ENCODE peak calls at places on chromosomes 5 and 9, in ten cellular contexts. A is brain microvascular endothelial cell; D is NAMALWA; E is activated naive CD4-positive, alpha-beta T cell treated with Interleukin-2 at 50 U/mL for 16 hours; N is AG10803; K is activated T-helper 9 cell treated with anti-CD3 and anti-CD28 coated beads, Interleukin-2, amount 50 U/mL, for 16 hours; B is lower lobe of right lung; Y is iris pigment epithelial cell; Z is fibroblast of the aortic adventitia; W is AG04449. M is an unnamed sample.

GRCh38 chr5:149822310-149822709 is 92.2 kb downstream of the PPARGC1B start:
- DNase-seq in E (no peak), K (no peak), A (no peak), D (no peak), Y (no peak), N (no peak), B (peak), W (no peak), Z (no peak), M (no peak)

GRCh38 chr5:93582677-93583524 is at the start of gene NR2F1:
- DNase-seq in E (no peak), Z (peak), W (peak), N (peak), A (peak), Y (peak), K (no peak), B (peak), D (peak), M (peak)

GRCh38 chr9:3527653-3527960 is 1.8 kb upstream of the RFX3 start:
- DNase-seq in A (no peak), Y (no peak), D (no peak), E (no peak), B (no peak), Z (no peak), W (no peak), K (no peak), N (no peak), M (peak)

GRCh38 chr5:38069360-38069759 is 189.0 kb upstream of the EGFLAM start:
- DNase-seq in K (no peak), N (no peak), Z (no peak), A (no peak), Y (peak), E (no peak), W (no peak), B (no peak), D (no peak), M (no peak)

GRCh38 chr5:141608557-141608956 is 10.2 kb downstream of the DIAPH1 start:
- DNase-seq in N (no peak), D (no peak), E (no peak), Z (no peak), Y (no peak), W (no peak), K (no peak), B (no peak), A (no peak), M (no peak)

GRCh38 chr5:64144429-64145215 is 21.0 kb upstream of the RNF180 start:
- DNase-seq in N (peak), A (peak), Y (peak), B (no peak), D (no peak), W (no peak), Z (peak), K (no peak), E (no peak), M (no peak)

GRCh38 chr5:91998774-91999173 is 615.7 kb upstream of the ARRDC3 start:
- DNase-seq in N (no peak), Y (no peak), D (no peak), Z (no peak), A (no peak), K (no peak), W (no peak), E (no peak), B (no peak), M (no peak)

GRCh38 chr5:67156976-67157583 is 39.5 kb downstream of the CD180 start:
- DNase-seq in K (peak), D (peak), A (peak), Z (peak), B (no peak), N (no peak), Y (peak), E (peak), W (no peak), M (peak)

GRCh38 chr5:79042188-79042587 is 27.3 kb downstream of the DMGDH start:
- DNase-seq in Z (no peak), A (no peak), W (no peak), B (no peak), D (no peak), E (no peak), K (no peak), N (no peak), Y (no peak), M (no peak)

GRCh38 chr5:33808699-33809098 is 83.1 kb downstream of the ADAMTS12 start:
- DNase-seq in E (no peak), B (no peak), K (no peak), D (no peak), Y (no peak), N (no peak), Z (no peak), W (no peak), A (no peak), M (no peak)

M was measured in GM12865.